ENCODE peak calls at places on chromosomes 11 and 22, in eight cellular contexts. Y, C, K, I, S, V, X and W are unnamed samples. For H3K27me3, the result is how much of the 10 kb centered on the place peaks cover.

GRCh38 chr22:44795701-44796630 is 43.6 kb downstream of the ARHGAP8 start:
- DNase-seq in Y (peak), I (no peak), C (peak), X (no peak), K (no peak), S (no peak), V (no peak), W (no peak)

GRCh38 chr11:83317757-83318548 is 31.8 kb upstream of the CCDC90B start:
- DNase-seq in X (no peak), S (no peak), K (no peak), C (no peak), V (no peak), I (no peak), Y (no peak), W (no peak)

GRCh38 chr22:32947581-32947980 is 110.6 kb downstream of the SYN3 start:
- DNase-seq in Y (no peak), X (no peak), V (no peak), S (no peak), C (no peak), K (no peak), I (no peak), W (no peak)

GRCh38 chr22:42316988-42317387 is 46.5 kb upstream of the TCF20 start:
- DNase-seq in V (no peak), X (no peak), S (peak), I (no peak), Y (no peak), K (peak), C (no peak), W (no peak)

GRCh38 chr22:41534219-41534618 is 10.1 kb downstream of the POLR3H start:
- DNase-seq in K (no peak), V (no peak), S (no peak), Y (no peak), X (no peak), I (no peak), C (no peak), W (no peak)

GRCh38 chr22:33722817-33723216 is 197.5 kb downstream of the LARGE1 start:
- DNase-seq in V (no peak), Y (no peak), S (no peak), K (no peak), C (no peak), X (no peak), I (no peak), W (no peak)

GRCh38 chr11:79119491-79120284 is 321.1 kb downstream of the TENM4 start:
- DNase-seq in X (no peak), Y (no peak), S (no peak), I (no peak), K (no peak), C (no peak), V (no peak), W (no peak)

GRCh38 chr11:35305670-35306382 is 113.5 kb downstream of the SLC1A2 start:
- DNase-seq in K (no peak), Y (peak), X (no peak), V (no peak), C (no peak), S (peak), I (no peak), W (no peak)

DNA sequence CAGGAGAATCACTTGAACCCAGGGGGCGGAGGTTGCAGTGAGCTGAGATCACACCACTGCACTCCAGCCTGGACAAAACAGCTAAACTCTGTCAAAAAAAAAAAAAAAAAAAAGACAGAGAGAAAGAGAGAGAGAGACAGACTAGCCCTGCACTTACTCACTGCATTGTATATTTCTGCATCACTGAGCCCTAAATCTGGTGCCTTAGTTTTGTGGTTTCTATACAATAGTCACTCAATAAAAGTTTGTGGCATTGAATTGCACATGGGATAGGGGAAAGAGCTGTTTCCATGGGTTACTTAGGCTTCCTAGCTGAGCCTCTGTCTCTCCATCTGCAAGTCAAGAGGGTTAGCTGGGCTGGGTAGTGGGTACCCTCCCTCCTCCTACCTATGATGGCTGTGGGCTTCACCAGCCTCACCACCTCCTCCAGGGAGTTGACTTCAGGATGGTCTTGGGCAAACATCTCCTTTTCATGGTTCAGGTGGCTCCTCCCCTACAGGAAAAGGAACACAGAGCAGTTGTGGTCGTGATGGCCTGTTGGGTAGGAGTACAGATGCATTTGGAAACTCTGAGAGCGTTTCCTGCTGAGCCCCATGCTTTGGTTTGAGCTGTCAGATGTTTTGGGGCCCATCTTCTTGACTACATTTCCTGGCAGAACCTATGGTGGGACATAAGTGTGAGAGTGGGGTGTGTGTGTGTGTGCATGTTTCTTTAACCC is 73.2 kb downstream of the CCDC81 start:
- DNase-seq in C (no peak), Y (no peak), V (no peak), X (no peak), I (no peak), K (no peak), S (no peak), W (no peak)
- H3K4me3 ChIP-seq in C (no peak), Y (no peak), V (no peak), X (no peak), I (no peak), K (no peak), S (no peak), W (no peak)

GRCh38 chr11:761526-762108 is 14.4 kb downstream of the TALDO1 start:
- DNase-seq in I (no peak), Y (no peak), S (no peak), X (no peak), K (no peak), C (no peak), V (no peak), W (no peak)
- TF ChIP-seq POLR2AphosphoS5 in I (no peak), Y (no peak), S (no peak), X (peak), K (no peak), C (peak), V (no peak), W (no peak)

DNA sequence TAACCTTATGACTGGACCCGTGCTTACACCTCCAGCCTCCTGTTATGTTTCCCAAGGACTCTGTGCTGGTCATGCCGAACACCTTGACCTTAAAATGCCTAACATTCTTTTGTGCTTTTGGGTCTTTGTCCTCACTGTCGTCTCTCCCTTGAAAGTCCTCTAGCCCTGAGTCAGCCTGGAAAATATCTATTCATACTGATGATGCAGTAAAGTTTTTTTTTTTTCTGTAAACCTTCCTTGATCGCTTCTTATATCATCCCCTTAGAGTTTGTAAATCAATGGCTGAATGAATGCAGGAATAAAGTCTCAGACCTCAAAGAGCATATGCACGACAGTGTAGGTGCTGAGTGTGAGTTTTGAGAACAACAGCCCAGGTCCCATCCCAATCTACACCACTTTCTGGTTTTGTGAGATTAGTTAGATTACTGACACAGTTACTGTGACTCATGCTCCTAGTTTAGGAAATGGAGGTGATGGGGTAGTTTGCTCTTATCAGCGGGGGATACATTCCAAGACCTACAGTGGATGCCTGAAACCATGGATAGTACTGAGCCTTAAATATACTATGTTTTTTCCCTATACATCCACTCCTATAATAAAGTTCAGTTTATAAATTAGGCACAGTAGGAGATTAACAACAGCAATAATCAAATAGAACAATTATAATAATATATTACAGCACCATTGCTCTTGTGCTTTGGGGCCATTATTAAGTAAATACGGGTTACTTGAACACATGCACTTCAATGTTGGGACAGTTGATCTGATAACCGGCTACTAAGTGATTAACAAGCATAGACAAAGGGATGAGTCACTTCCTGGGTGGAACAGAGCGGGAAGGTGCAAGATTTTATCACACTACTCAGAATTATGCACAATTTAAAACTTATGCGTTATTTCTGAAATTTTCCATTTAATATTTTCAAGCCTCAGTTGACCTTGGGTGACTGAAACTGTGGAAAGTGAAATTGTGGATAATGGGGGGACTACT is 8.5 kb downstream of the TCN1 start:
- DNase-seq in Y (peak), V (no peak), K (no peak), I (no peak), C (no peak), S (no peak), X (peak), W (no peak)
- H3K27me3 ChIP-seq in Y (under half), V (under half), K (under half), I (under half), C (under half), S (under half), X (under half), W (under half)

DNA sequence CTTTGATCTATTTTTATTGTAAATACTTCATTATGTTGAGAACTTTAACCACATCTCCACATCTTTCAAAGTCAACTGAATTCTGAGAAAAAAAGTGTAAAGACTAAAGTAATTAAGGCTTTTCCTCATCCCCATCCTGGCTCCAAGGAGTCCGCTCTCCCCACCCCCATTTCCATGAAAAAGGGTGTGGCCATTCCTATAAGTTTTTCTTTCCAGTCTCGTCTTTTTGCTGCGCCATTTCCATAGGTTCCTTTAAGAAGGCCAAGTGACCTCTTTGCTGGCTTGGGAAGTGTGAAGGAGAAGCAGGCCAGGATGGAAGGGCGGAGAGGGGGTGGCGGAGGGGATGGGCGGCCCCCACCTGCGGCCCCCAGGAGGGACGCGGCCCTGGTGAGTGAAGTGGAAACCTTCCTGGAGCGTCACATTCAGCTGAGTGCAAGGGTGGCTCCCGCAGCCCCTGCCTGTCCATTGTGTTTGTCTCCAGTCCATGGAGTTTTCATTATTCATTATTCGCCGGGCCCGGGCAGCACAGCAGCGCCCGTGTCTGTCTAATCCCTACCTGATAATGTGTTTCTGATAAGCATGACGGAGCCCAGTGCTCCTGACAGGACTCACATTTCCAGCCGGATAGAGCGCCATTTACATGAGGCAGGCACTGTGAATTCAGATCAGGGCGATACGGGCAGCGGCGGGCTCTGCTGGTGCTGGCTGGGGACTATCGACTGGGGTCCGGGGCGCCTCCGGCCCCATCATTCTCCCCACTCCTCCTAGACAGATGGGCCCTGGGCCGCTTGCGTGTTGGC is 739.8 kb downstream of the OPCML start:
- DNase-seq in C (no peak), Y (peak), V (no peak), I (no peak), X (no peak), K (no peak), S (no peak), W (no peak)
- H3K4me3 ChIP-seq in C (no peak), Y (peak), V (no peak), I (no peak), X (no peak), K (no peak), S (no peak), W (no peak)

GRCh38 chr11:2448661-2449547 is 4.1 kb downstream of the KCNQ1 start:
- DNase-seq in Y (no peak), X (no peak), V (no peak), I (no peak), K (no peak), S (no peak), C (peak), W (no peak)

GRCh38 chr11:2446590-2447252 is 1.9 kb downstream of the KCNQ1 start:
- DNase-seq in I (no peak), V (no peak), S (no peak), Y (no peak), K (no peak), X (no peak), C (peak), W (no peak)

GRCh38 chr11:2447951-2448650 is 3.3 kb downstream of the KCNQ1 start:
- DNase-seq in X (no peak), C (peak), I (no peak), Y (no peak), V (no peak), K (no peak), S (no peak), W (no peak)

GRCh38 chr11:2445948-2446551 is 1.2 kb downstream of the KCNQ1 start:
- DNase-seq in Y (peak), V (no peak), C (peak), I (no peak), S (no peak), K (no peak), X (no peak), W (no peak)

GRCh38 chr11:2447253-2447950 is 2.6 kb downstream of the KCNQ1 start:
- DNase-seq in X (no peak), Y (no peak), K (no peak), C (peak), I (no peak), V (no peak), S (no peak), W (no peak)
- TF ChIP-seq POLR2AphosphoS5 in X (no peak), Y (no peak), K (no peak), C (no peak), I (no peak), V (no peak), S (no peak), W (no peak)

GRCh38 chr11:61010466-61011238 is 39.2 kb downstream of the CD6 start:
- DNase-seq in I (no peak), C (peak), V (no peak), Y (no peak), K (no peak), S (no peak), X (no peak), W (no peak)
- H3K27me3 ChIP-seq in I (under half), C (under half), V (under half), Y (half or more), K (under half), S (under half), X (under half), W (under half)

GRCh38 chr11:72605958-72606357 is 68.3 kb downstream of the PDE2A start:
- DNase-seq in S (no peak), V (no peak), C (no peak), K (no peak), X (no peak), I (no peak), Y (no peak), W (no peak)

GRCh38 chr11:72607101-72607468 is 67.1 kb downstream of the PDE2A start:
- DNase-seq in S (no peak), V (no peak), C (no peak), I (no peak), K (no peak), Y (no peak), X (no peak), W (no peak)

GRCh38 chr11:72602250-72602904 is 71.8 kb downstream of the PDE2A start:
- DNase-seq in V (no peak), Y (no peak), X (no peak), K (no peak), S (no peak), C (no peak), I (no peak), W (no peak)

GRCh38 chr11:72606362-72607100 is 67.7 kb downstream of the PDE2A start:
- DNase-seq in Y (no peak), K (no peak), C (no peak), I (no peak), X (no peak), S (no peak), V (no peak), W (no peak)

GRCh38 chr11:72604256-72604655 is 70.0 kb downstream of the PDE2A start:
- DNase-seq in C (no peak), K (no peak), S (no peak), X (no peak), Y (no peak), I (no peak), V (no peak), W (no peak)
- H3K4me3 ChIP-seq in C (no peak), K (no peak), S (no peak), X (no peak), Y (no peak), I (no peak), V (no peak), W (no peak)